ENCODE peak calls at places on chromosomes 11 and 22, in six cellular contexts. One of them, this sample, is unnamed.

GRCh38 chr22:40236131-40236665 is 58.5 kb downstream of the TNRC6B start:
- DNase-seq in uterus: no peak
- DNase-seq in HCT116: no peak
- DNase-seq in endodermal cell: no peak
- DNase-seq in lung: no peak
- DNase-seq in A673: no peak
- DNase-seq in this sample: no peak

GRCh38 chr11:103436131-103436770 is 327.0 kb downstream of the DYNC2H1 start:
- DNase-seq in uterus: no peak
- DNase-seq in endodermal cell: no peak
- DNase-seq in HCT116: no peak
- DNase-seq in lung: no peak
- DNase-seq in A673: no peak
- DNase-seq in this sample: no peak

GRCh38 chr11:39745401-39745800 is 1714.1 kb downstream of the LRRC4C start:
- DNase-seq in endodermal cell: no peak
- DNase-seq in HCT116: no peak
- DNase-seq in lung: no peak
- DNase-seq in uterus: no peak
- DNase-seq in A673: no peak
- DNase-seq in this sample: peak; percentile 39

GRCh38 chr11:60872952-60873524 is 5.7 kb downstream of the ZP1 start:
- DNase-seq in endodermal cell: peak; percentile 80
- DNase-seq in uterus: peak; percentile 11
- DNase-seq in HCT116: no peak
- DNase-seq in lung: no peak
- DNase-seq in A673: no peak
- DNase-seq in this sample: no peak

GRCh38 chr11:87368151-87368550 is 330.4 kb downstream of the TMEM135 start:
- DNase-seq in uterus: no peak
- DNase-seq in A673: no peak
- DNase-seq in endodermal cell: no peak
- DNase-seq in lung: no peak
- DNase-seq in HCT116: no peak
- DNase-seq in this sample: no peak

GRCh38 chr22:41966607-41967240 is 2.5 kb upstream of the SEPTIN3 start:
- DNase-seq in endodermal cell: peak; percentile 87
- DNase-seq in A673: peak; percentile 79
- DNase-seq in lung: no peak
- DNase-seq in uterus: no peak
- DNase-seq in HCT116: peak; percentile 48
- DNase-seq in this sample: peak; percentile 54

GRCh38 chr22:40258463-40259046 is 80.8 kb downstream of the TNRC6B start:
- DNase-seq in A673: no peak
- DNase-seq in HCT116: peak; percentile 82
- DNase-seq in uterus: no peak
- DNase-seq in endodermal cell: no peak
- DNase-seq in lung: no peak
- DNase-seq in this sample: no peak

GRCh38 chr11:789951-790350 is at the start of gene CEND1:
- DNase-seq in HCT116: no peak
- DNase-seq in uterus: no peak
- DNase-seq in A673: peak; percentile 67
- DNase-seq in lung: no peak
- DNase-seq in endodermal cell: peak; percentile 78
- DNase-seq in this sample: no peak

GRCh38 chr11:122741613-122742012 is 86.1 kb downstream of the UBASH3B start:
- DNase-seq in lung: peak; percentile 41
- DNase-seq in A673: no peak
- DNase-seq in endodermal cell: no peak
- DNase-seq in HCT116: no peak
- DNase-seq in uterus: peak; percentile 63
- DNase-seq in this sample: no peak

GRCh38 chr22:46593996-46594946 is 25.9 kb upstream of the GRAMD4 start:
- DNase-seq in HCT116: no peak
- DNase-seq in lung: no peak
- DNase-seq in A673: no peak
- DNase-seq in uterus: no peak
- DNase-seq in endodermal cell: no peak
- DNase-seq in this sample: no peak

GRCh38 chr11:134562176-134562575 is 150.1 kb upstream of the B3GAT1 start:
- DNase-seq in endodermal cell: peak; percentile 43
- DNase-seq in lung: no peak
- DNase-seq in A673: no peak
- DNase-seq in HCT116: no peak
- DNase-seq in uterus: no peak
- DNase-seq in this sample: peak; percentile 25

GRCh38 chr22:33350961-33351360 is 292.8 kb upstream of the SYN3 start:
- DNase-seq in lung: no peak
- DNase-seq in endodermal cell: no peak
- DNase-seq in HCT116: no peak
- DNase-seq in uterus: no peak
- DNase-seq in A673: no peak
- DNase-seq in this sample: no peak

GRCh38 chr11:6646040-6646439 is 9.6 kb downstream of the DCHS1 start:
- DNase-seq in endodermal cell: peak; percentile 34
- DNase-seq in A673: no peak
- DNase-seq in uterus: no peak
- DNase-seq in lung: no peak
- DNase-seq in HCT116: no peak
- DNase-seq in this sample: no peak

GRCh38 chr11:8652140-8652539 is 30.3 kb downstream of the TRIM66 start:
- DNase-seq in HCT116: no peak
- DNase-seq in lung: no peak
- DNase-seq in uterus: peak; percentile 54
- DNase-seq in endodermal cell: no peak
- DNase-seq in A673: peak; percentile 18
- DNase-seq in this sample: no peak

GRCh38 chr11:2208691-2209369 is 37.2 kb upstream of the TH start:
- DNase-seq in A673: no peak
- DNase-seq in endodermal cell: peak; percentile 73
- DNase-seq in lung: no peak
- DNase-seq in uterus: peak; percentile 18
- DNase-seq in HCT116: no peak
- DNase-seq in this sample: peak; percentile 58

GRCh38 chr22:37196539-37197450 is 8.7 kb upstream of the C1QTNF6 start:
- DNase-seq in endodermal cell: no peak
- DNase-seq in HCT116: peak; percentile 56
- DNase-seq in A673: peak; percentile 17
- DNase-seq in uterus: peak; percentile 90
- DNase-seq in lung: peak; percentile 84
- DNase-seq in this sample: peak; percentile 37

GRCh38 chr22:39954584-39955055 is 5.6 kb upstream of the TMA7B start:
- DNase-seq in lung: no peak
- DNase-seq in A673: peak; percentile 58
- DNase-seq in uterus: no peak
- DNase-seq in endodermal cell: no peak
- DNase-seq in HCT116: no peak
- DNase-seq in this sample: no peak

GRCh38 chr22:37137903-37138665 is 11.6 kb downstream of the IL2RB start:
- DNase-seq in A673: no peak
- DNase-seq in uterus: no peak
- DNase-seq in endodermal cell: no peak
- DNase-seq in HCT116: no peak
- DNase-seq in lung: no peak
- DNase-seq in this sample: no peak

GRCh38 chr22:41048791-41049717 is 43.3 kb upstream of the EP300 start:
- DNase-seq in A673: peak; percentile 73
- DNase-seq in lung: peak; percentile 53
- DNase-seq in uterus: peak; percentile 75
- DNase-seq in HCT116: no peak
- DNase-seq in endodermal cell: peak; percentile 86
- DNase-seq in this sample: peak; percentile 88

GRCh38 chr22:32695451-32695891 is 106.0 kb upstream of the TIMP3 start:
- DNase-seq in lung: no peak
- DNase-seq in A673: no peak
- DNase-seq in uterus: no peak
- DNase-seq in HCT116: peak; percentile 21
- DNase-seq in endodermal cell: no peak
- DNase-seq in this sample: peak; percentile 67

GRCh38 chr22:46357711-46358505 is 22.4 kb downstream of the TRMU start:
- DNase-seq in uterus: no peak
- DNase-seq in A673: no peak
- DNase-seq in HCT116: no peak
- DNase-seq in lung: no peak
- DNase-seq in endodermal cell: no peak
- DNase-seq in this sample: no peak

GRCh38 chr11:71138737-71139425 is 113.5 kb downstream of the SHANK2 start:
- DNase-seq in HCT116: no peak
- DNase-seq in A673: no peak
- DNase-seq in uterus: no peak
- DNase-seq in lung: no peak
- DNase-seq in endodermal cell: no peak
- DNase-seq in this sample: no peak

GRCh38 chr11:110858556-110858921 is 146.3 kb upstream of the ARHGAP20 start:
- DNase-seq in endodermal cell: no peak
- DNase-seq in HCT116: no peak
- DNase-seq in uterus: peak; percentile 76
- DNase-seq in A673: no peak
- DNase-seq in lung: no peak
- DNase-seq in this sample: no peak

GRCh38 chr11:78684377-78684776 is 109.7 kb upstream of the NARS2 start:
- DNase-seq in HCT116: no peak
- DNase-seq in A673: peak; percentile 10
- DNase-seq in lung: no peak
- DNase-seq in endodermal cell: peak; percentile 65
- DNase-seq in uterus: no peak
- DNase-seq in this sample: peak; percentile 39

GRCh38 chr11:102254047-102254446 is 63.2 kb upstream of the BIRC3 start:
- DNase-seq in uterus: no peak
- DNase-seq in endodermal cell: peak; percentile 63
- DNase-seq in HCT116: peak; percentile 46
- DNase-seq in A673: peak; percentile 60
- DNase-seq in lung: no peak
- DNase-seq in this sample: no peak
- TF ChIP-seq CTCF in uterus: no peak
- TF ChIP-seq CTCF in endodermal cell: peak; percentile 73
- TF ChIP-seq CTCF in HCT116: peak; percentile 57
- TF ChIP-seq CTCF in A673: peak; percentile 66
- TF ChIP-seq CTCF in lung: no peak
- TF ChIP-seq CTCF in this sample: peak; percentile 41

DNA sequence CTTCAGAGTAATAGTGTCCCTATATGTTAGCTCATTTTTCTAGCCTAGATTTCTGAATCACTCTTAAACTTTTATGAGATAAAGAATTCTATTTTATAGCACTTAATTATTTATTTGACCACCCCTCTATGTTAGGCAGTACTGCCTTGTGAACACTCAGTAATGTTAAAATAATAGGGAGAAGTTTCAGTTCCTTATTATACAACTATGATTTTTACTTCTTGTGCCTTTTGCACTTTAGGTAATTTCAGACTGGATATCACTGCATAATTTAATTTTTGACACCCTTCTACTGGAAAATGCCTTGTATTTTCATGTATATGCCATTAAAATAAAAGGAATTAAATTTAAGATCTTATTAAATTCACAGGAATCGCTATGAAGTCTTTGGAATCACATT is 3.1 kb downstream of the BCO2 start:
- DNase-seq in uterus: no peak
- DNase-seq in endodermal cell: no peak
- DNase-seq in HCT116: no peak
- DNase-seq in A673: no peak
- DNase-seq in lung: no peak
- DNase-seq in this sample: no peak
- H3K4me3 ChIP-seq in uterus: no peak overlapping the region
- H3K4me3 ChIP-seq in endodermal cell: no peak overlapping the region
- H3K4me3 ChIP-seq in HCT116: no peak overlapping the region
- H3K4me3 ChIP-seq in A673: no peak overlapping the region
- H3K4me3 ChIP-seq in lung: no peak overlapping the region
- H3K4me3 ChIP-seq in this sample: no peak overlapping the region

GRCh38 chr11:73313652-73314051 is 5.6 kb downstream of the ARHGEF17 start:
- DNase-seq in HCT116: no peak
- DNase-seq in endodermal cell: no peak
- DNase-seq in uterus: no peak
- DNase-seq in lung: no peak
- DNase-seq in A673: no peak
- DNase-seq in this sample: no peak

GRCh38 chr11:73317373-73317772 is 9.3 kb downstream of the ARHGEF17 start:
- DNase-seq in uterus: peak; percentile 71
- DNase-seq in endodermal cell: no peak
- DNase-seq in A673: peak; percentile 67
- DNase-seq in HCT116: no peak
- DNase-seq in lung: peak; percentile 61
- DNase-seq in this sample: no peak

GRCh38 chr11:73314121-73314948 is 6.3 kb downstream of the ARHGEF17 start:
- DNase-seq in endodermal cell: peak; percentile 88
- DNase-seq in A673: peak; percentile 53
- DNase-seq in uterus: peak; percentile 60
- DNase-seq in HCT116: no peak
- DNase-seq in lung: peak; percentile 51
- DNase-seq in this sample: peak; percentile 93

GRCh38 chr11:73316422-73316821 is 8.3 kb downstream of the ARHGEF17 start:
- DNase-seq in uterus: no peak
- DNase-seq in HCT116: no peak
- DNase-seq in A673: no peak
- DNase-seq in lung: no peak
- DNase-seq in endodermal cell: no peak
- DNase-seq in this sample: no peak

GRCh38 chr11:73315288-73316020 is 7.4 kb downstream of the ARHGEF17 start:
- DNase-seq in endodermal cell: no peak
- DNase-seq in lung: no peak
- DNase-seq in HCT116: no peak
- DNase-seq in uterus: peak; percentile 68
- DNase-seq in A673: no peak
- DNase-seq in this sample: no peak
- H3K4me1 ChIP-seq in endodermal cell: peaks cover 26% of the 10 kb centered on the region
- H3K4me1 ChIP-seq in lung: peaks cover 62% of the 10 kb centered on the region
- H3K4me1 ChIP-seq in HCT116: peaks cover 7% of the 10 kb centered on the region
- H3K4me1 ChIP-seq in uterus: peaks cover 41% of the 10 kb centered on the region
- H3K4me1 ChIP-seq in A673: peaks cover 73% of the 10 kb centered on the region
- H3K4me1 ChIP-seq in this sample: peaks cover 43% of the 10 kb centered on the region

GRCh38 chr11:64305691-64306562 is 603 bp downstream of the ESRRA start:
- DNase-seq in A673: peak; percentile 79
- DNase-seq in endodermal cell: peak; percentile 94
- DNase-seq in uterus: peak; percentile 66
- DNase-seq in HCT116: peak; percentile 39
- DNase-seq in lung: peak; percentile 85
- DNase-seq in this sample: peak; percentile 97
- TF ChIP-seq CTCF in A673: peak; percentile 61
- TF ChIP-seq CTCF in endodermal cell: peak; percentile 68
- TF ChIP-seq CTCF in uterus: no peak
- TF ChIP-seq CTCF in HCT116: peak; percentile 32
- TF ChIP-seq CTCF in lung: no peak
- TF ChIP-seq CTCF in this sample: peak; percentile 66

GRCh38 chr11:118252688-118253087 is 523 bp upstream of the MPZL3 start:
- DNase-seq in HCT116: no peak
- DNase-seq in lung: no peak
- DNase-seq in endodermal cell: no peak
- DNase-seq in uterus: no peak
- DNase-seq in A673: no peak
- DNase-seq in this sample: no peak
- H3K4me3 ChIP-seq in HCT116: peak overlapping the region; percentile 78
- H3K4me3 ChIP-seq in lung: no peak overlapping the region
- H3K4me3 ChIP-seq in endodermal cell: peak overlapping the region; percentile 91
- H3K4me3 ChIP-seq in uterus: peak overlapping the region; percentile 48
- H3K4me3 ChIP-seq in A673: peak overlapping the region; percentile 51
- H3K4me3 ChIP-seq in this sample: peak overlapping the region; percentile 65

GRCh38 chr11:83174008-83174407 is 17.1 kb downstream of the PCF11 start:
- DNase-seq in uterus: no peak
- DNase-seq in A673: no peak
- DNase-seq in lung: no peak
- DNase-seq in HCT116: no peak
- DNase-seq in endodermal cell: no peak
- DNase-seq in this sample: no peak
- H3K4me1 ChIP-seq in uterus: no peaks in the 10 kb centered on the region
- H3K4me1 ChIP-seq in A673: peaks cover 8% of the 10 kb centered on the region
- H3K4me1 ChIP-seq in lung: peaks cover 5% of the 10 kb centered on the region
- H3K4me1 ChIP-seq in HCT116: no peaks in the 10 kb centered on the region
- H3K4me1 ChIP-seq in endodermal cell: no peaks in the 10 kb centered on the region
- H3K4me1 ChIP-seq in this sample: no peaks in the 10 kb centered on the region

This sample was measured in Caco-2.